ENCODE peak calls at places on chromosome 2, in four cellular contexts. J is astrocyte of the cerebellum, V is RPMI7951, Q is AG08395. T is an unnamed sample.

GRCh38 chr2:46340740-46341420 is 43.7 kb downstream of the EPAS1 start:
- DNase-seq in J (no peak), V (no peak), Q (no peak), T (no peak)

GRCh38 chr2:127361929-127362328 is 25.8 kb downstream of the MAP3K2 start:
- DNase-seq in J (no peak), V (no peak), Q (no peak), T (peak)

GRCh38 chr2:37770797-37771196 is 99.4 kb upstream of the CDC42EP3 start:
- DNase-seq in J (no peak), V (peak), Q (no peak), T (no peak)

GRCh38 chr2:233351423-233351822 is 2.9 kb upstream of the DGKD start:
- DNase-seq in J (no peak), V (peak), Q (no peak), T (no peak)

GRCh38 chr2:109322111-109322510 is 193.1 kb downstream of the SH3RF3 start:
- DNase-seq in J (peak), V (peak), Q (peak), T (peak)

GRCh38 chr2:226956659-226957058 is 120.8 kb downstream of the RHBDD1 start:
- DNase-seq in J (no peak), V (no peak), Q (no peak), T (no peak)

GRCh38 chr2:172248381-172249173 is 145.9 kb upstream of the DLX2 start:
- DNase-seq in J (no peak), V (peak), Q (peak), T (no peak)

GRCh38 chr2:193561054-193561453 is 1366.3 kb upstream of the TMEFF2 start:
- DNase-seq in J (no peak), V (no peak), Q (no peak), T (peak)

GRCh38 chr2:183035954-183036669 is 2.1 kb downstream of the NCKAP1 start:
- DNase-seq in J (no peak), V (no peak), Q (no peak), T (no peak)

GRCh38 chr2:239262484-239263230 is 138.2 kb downstream of the HDAC4 start:
- DNase-seq in J (no peak), V (no peak), Q (no peak), T (no peak)

GRCh38 chr2:85893428-85894258 is 4.9 kb upstream of the ST3GAL5 start:
- DNase-seq in J (peak), V (peak), Q (peak), T (peak)

GRCh38 chr2:19226871-19227270 is 131.6 kb downstream of the OSR1 start:
- DNase-seq in J (no peak), V (no peak), Q (no peak), T (no peak)

GRCh38 chr2:200199576-200200263 is 106.8 kb upstream of the SPATS2L start:
- DNase-seq in J (peak), V (peak), Q (no peak), T (no peak)

GRCh38 chr2:120629241-120629895 is 106.3 kb upstream of the GLI2 start:
- DNase-seq in J (no peak), V (no peak), Q (no peak), T (no peak)

GRCh38 chr2:199602896-199603482 is 145.2 kb upstream of the SATB2 start:
- DNase-seq in J (no peak), V (peak), Q (no peak), T (no peak)

GRCh38 chr2:150165479-150165878 is 322.0 kb downstream of the RND3 start:
- DNase-seq in J (peak), V (peak), Q (no peak), T (no peak)

GRCh38 chr2:228613133-228613532 is 431.6 kb upstream of the SPHKAP start:
- DNase-seq in J (no peak), V (peak), Q (peak), T (peak)

GRCh38 chr2:97671526-97671925 is 2.0 kb downstream of the C2orf92 start:
- DNase-seq in J (no peak), V (no peak), Q (no peak), T (no peak)

GRCh38 chr2:36478332-36478738 is 119.6 kb downstream of the FEZ2 start:
- DNase-seq in J (peak), V (peak), Q (peak), T (peak)

GRCh38 chr2:241768251-241768711 is 8.3 kb upstream of the GAL3ST2 start:
- DNase-seq in J (no peak), V (no peak), Q (no peak), T (no peak)

GRCh38 chr2:219017166-219017931 is 24.0 kb downstream of the CFAP65 start:
- DNase-seq in J (no peak), V (no peak), Q (no peak), T (no peak)

GRCh38 chr2:86750240-86750839 is 30.2 kb downstream of the RMND5A start:
- DNase-seq in J (no peak), V (no peak), Q (no peak), T (no peak)

GRCh38 chr2:239131521-239131920 is 269.3 kb downstream of the HDAC4 start:
- DNase-seq in J (no peak), V (no peak), Q (no peak), T (no peak)

GRCh38 chr2:1584691-1585485 is 159.4 kb downstream of the PXDN start:
- DNase-seq in J (no peak), V (peak), Q (no peak), T (no peak)

GRCh38 chr2:33366473-33366872 is 110.0 kb upstream of the RASGRP3 start:
- DNase-seq in J (no peak), V (no peak), Q (peak), T (no peak)

GRCh38 chr2:240586919-240587800 is 626 bp downstream of the CAPN10 start:
- DNase-seq in J (no peak), V (no peak), Q (no peak), T (no peak)

GRCh38 chr2:217060516-217060915 is 200.7 kb upstream of the TNP1 start:
- DNase-seq in J (no peak), V (no peak), Q (no peak), T (no peak)

GRCh38 chr2:148560501-148560900 is 84.0 kb upstream of the EPC2 start:
- DNase-seq in J (no peak), V (peak), Q (no peak), T (peak)

GRCh38 chr2:55518846-55519167 is 711 bp upstream of the CFAP36 start:
- DNase-seq in J (no peak), V (peak), Q (no peak), T (peak)

T was measured in foreskin fibroblast.